ENCODE peak calls at places on chromosome 20, in six cellular contexts. J is GM20000; S is posterior vena cava; Z is posterior cingulate gyrus; I is SW480; C is activated CD8-positive, alpha-beta memory T cell treated with anti-CD3 and anti-CD28 coated beads for 1 hour. G is an unnamed sample.

GRCh38 chr20:12171927-12172581 is 254.4 kb downstream of the BTBD3 start:
- DNase-seq in J (no peak), S (no peak), Z (no peak), I (peak; percentile 17), C (no peak), G (no peak)

GRCh38 chr20:57738484-57738883 is 28.7 kb upstream of the PMEPA1 start:
- DNase-seq in J (no peak), S (no peak), Z (no peak), I (peak; percentile 63), C (no peak), G (no peak)

GRCh38 chr20:6715350-6716063 is 52.0 kb upstream of the BMP2 start:
- DNase-seq in J (no peak), S (no peak), Z (no peak), I (no peak), C (no peak), G (no peak)

GRCh38 chr20:36873498-36874189 is 2.3 kb upstream of the TLDC2 start:
- DNase-seq in J (no peak), S (peak; percentile 29), Z (no peak), I (no peak), C (no peak), G (no peak)

GRCh38 chr20:50943091-50943490 is 11.9 kb upstream of the ADNP start:
- DNase-seq in J (no peak), S (no peak), Z (no peak), I (no peak), C (no peak), G (no peak)

GRCh38 chr20:50713677-50714101 is 17.7 kb upstream of the PARD6B start:
- DNase-seq in J (no peak), S (peak; percentile 34), Z (no peak), I (no peak), C (no peak), G (no peak)

GRCh38 chr20:2874456-2874855 is 1.2 kb downstream of the PTPRA start:
- DNase-seq in J (no peak), S (no peak), Z (no peak), I (no peak), C (no peak), G (no peak)

GRCh38 chr20:55888655-55889054 is 116.7 kb downstream of the CBLN4 start:
- DNase-seq in J (no peak), S (no peak), Z (no peak), I (no peak), C (no peak), G (no peak)

GRCh38 chr20:48919882-48920526 is 1.5 kb upstream of the ARFGEF2 start:
- DNase-seq in J (no peak), S (no peak), Z (no peak), I (no peak), C (no peak), G (no peak)

GRCh38 chr20:2806351-2806701 is 5.9 kb upstream of the CPXM1 start:
- DNase-seq in J (no peak), S (no peak), Z (no peak), I (peak; percentile 33), C (no peak), G (no peak)

GRCh38 chr20:9068896-9069663 is at the start of gene PLCB4:
- DNase-seq in J (no peak), S (peak; percentile 81), Z (peak; percentile 81), I (peak; percentile 79), C (no peak), G (peak; percentile 80)

GRCh38 chr20:63270606-63271325 is 1.8 kb upstream of the ARFGAP1 start:
- DNase-seq in J (no peak), S (no peak), Z (no peak), I (no peak), C (no peak), G (no peak)

GRCh38 chr20:44471481-44471882 is 4.2 kb upstream of the TTPAL start:
- DNase-seq in J (no peak), S (no peak), Z (no peak), I (peak; percentile 65), C (no peak), G (no peak)

GRCh38 chr20:41175201-41175651 is 37.9 kb downstream of the PLCG1 start:
- DNase-seq in J (no peak), S (peak; percentile 17), Z (no peak), I (no peak), C (no peak), G (no peak)

GRCh38 chr20:63519765-63520593 is 586 bp upstream of the PPDPF start:
- DNase-seq in J (peak; percentile 86), S (peak; percentile 89), Z (peak; percentile 83), I (peak; percentile 79), C (peak; percentile 57), G (peak; percentile 88)

GRCh38 chr20:33539129-33539528 is 49.2 kb downstream of the CBFA2T2 start:
- DNase-seq in J (no peak), S (no peak), Z (no peak), I (no peak), C (no peak), G (no peak)

GRCh38 chr20:52031574-52032303 is 159.8 kb downstream of the ZFP64 start:
- DNase-seq in J (no peak), S (no peak), Z (no peak), I (no peak), C (no peak), G (no peak)

GRCh38 chr20:50717974-50718761 is 13.2 kb upstream of the PARD6B start:
- DNase-seq in J (no peak), S (peak; percentile 28), Z (no peak), I (no peak), C (no peak), G (no peak)

GRCh38 chr20:50020283-50020682 is 37.5 kb downstream of the SNAI1 start:
- DNase-seq in J (no peak), S (no peak), Z (no peak), I (no peak), C (no peak), G (no peak)

GRCh38 chr20:19565721-19566120 is 192.3 kb upstream of the RIN2 start:
- DNase-seq in J (no peak), S (no peak), Z (no peak), I (no peak), C (no peak), G (no peak)

GRCh38 chr20:17622851-17623508 is 53.1 kb downstream of the DSTN start:
- DNase-seq in J (no peak), S (no peak), Z (no peak), I (no peak), C (no peak), G (no peak)

GRCh38 chr20:20410678-20411077 is 42.8 kb downstream of the INSM1 start:
- DNase-seq in J (no peak), S (no peak), Z (peak; percentile 83), I (no peak), C (no peak), G (peak; percentile 70)

GRCh38 chr20:45343445-45343866 is 4.8 kb downstream of the SDC4 start:
- DNase-seq in J (no peak), S (no peak), Z (no peak), I (no peak), C (no peak), G (no peak)

GRCh38 chr20:9838378-9839295 is at the start of gene PAK5:
- DNase-seq in J (no peak), S (no peak), Z (peak; percentile 96), I (no peak), C (no peak), G (peak; percentile 97)

GRCh38 chr20:25285856-25286798 is 38.2 kb downstream of the PYGB start:
- DNase-seq in J (no peak), S (peak; percentile 70), Z (peak; percentile 46), I (no peak), C (no peak), G (no peak)